ENCODE peak calls at places on chromosomes 2 and 18, in seven cellular contexts. One of them, this sample, is unnamed.

GRCh38 chr18:48913723-48914122 is 37.0 kb downstream of the SMAD7 start:
- DNase-seq in nephron progenitor cell: no peak
- DNase-seq in cardiac fibroblast: no peak
- DNase-seq in choroid plexus epithelial cell: no peak
- DNase-seq in astrocyte of the spinal cord: no peak
- DNase-seq in epithelial cell of esophagus: no peak
- DNase-seq in dorsolateral prefrontal cortex: no peak
- DNase-seq in this sample: no peak

GRCh38 chr18:6785001-6785400 is 55.5 kb downstream of the ARHGAP28 start:
- DNase-seq in nephron progenitor cell: no peak
- DNase-seq in cardiac fibroblast: no peak
- DNase-seq in choroid plexus epithelial cell: peak; percentile 55
- DNase-seq in astrocyte of the spinal cord: peak; percentile 29
- DNase-seq in epithelial cell of esophagus: no peak
- DNase-seq in dorsolateral prefrontal cortex: no peak
- DNase-seq in this sample: no peak

GRCh38 chr18:3935316-3935715 is 485.3 kb downstream of the TGIF1 start:
- DNase-seq in nephron progenitor cell: no peak
- DNase-seq in cardiac fibroblast: peak; percentile 5
- DNase-seq in choroid plexus epithelial cell: no peak
- DNase-seq in astrocyte of the spinal cord: no peak
- DNase-seq in epithelial cell of esophagus: no peak
- DNase-seq in dorsolateral prefrontal cortex: no peak
- DNase-seq in this sample: no peak

GRCh38 chr18:475202-475624 is 25.3 kb downstream of the COLEC12 start:
- DNase-seq in nephron progenitor cell: peak; percentile 27
- DNase-seq in cardiac fibroblast: peak; percentile 64
- DNase-seq in choroid plexus epithelial cell: peak; percentile 63
- DNase-seq in astrocyte of the spinal cord: peak; percentile 76
- DNase-seq in epithelial cell of esophagus: no peak
- DNase-seq in dorsolateral prefrontal cortex: no peak
- DNase-seq in this sample: no peak

GRCh38 chr18:52766002-52766540 is 426.1 kb downstream of the DCC start:
- DNase-seq in nephron progenitor cell: no peak
- DNase-seq in cardiac fibroblast: no peak
- DNase-seq in choroid plexus epithelial cell: no peak
- DNase-seq in astrocyte of the spinal cord: no peak
- DNase-seq in epithelial cell of esophagus: no peak
- DNase-seq in dorsolateral prefrontal cortex: peak; percentile 5
- DNase-seq in this sample: no peak

GRCh38 chr18:71450258-71450657 is 1093.9 kb downstream of the CBLN2 start:
- DNase-seq in nephron progenitor cell: no peak
- DNase-seq in cardiac fibroblast: no peak
- DNase-seq in choroid plexus epithelial cell: no peak
- DNase-seq in astrocyte of the spinal cord: no peak
- DNase-seq in epithelial cell of esophagus: no peak
- DNase-seq in dorsolateral prefrontal cortex: no peak
- DNase-seq in this sample: no peak

GRCh38 chr18:47549141-47549540 is 297.7 kb upstream of the SKOR2 start:
- DNase-seq in nephron progenitor cell: no peak
- DNase-seq in cardiac fibroblast: no peak
- DNase-seq in choroid plexus epithelial cell: no peak
- DNase-seq in astrocyte of the spinal cord: no peak
- DNase-seq in epithelial cell of esophagus: no peak
- DNase-seq in dorsolateral prefrontal cortex: no peak
- DNase-seq in this sample: no peak

GRCh38 chr2:72142743-72143440 is 4.8 kb downstream of the CYP26B1 start:
- DNase-seq in nephron progenitor cell: peak; percentile 76
- DNase-seq in cardiac fibroblast: no peak
- DNase-seq in choroid plexus epithelial cell: peak; percentile 45
- DNase-seq in astrocyte of the spinal cord: no peak
- DNase-seq in epithelial cell of esophagus: no peak
- DNase-seq in dorsolateral prefrontal cortex: peak; percentile 67
- DNase-seq in this sample: no peak

GRCh38 chr2:84830095-84830494 is 50.8 kb downstream of the TRABD2A start:
- DNase-seq in nephron progenitor cell: peak; percentile 11
- DNase-seq in cardiac fibroblast: no peak
- DNase-seq in choroid plexus epithelial cell: peak; percentile 54
- DNase-seq in astrocyte of the spinal cord: no peak
- DNase-seq in epithelial cell of esophagus: peak; percentile 17
- DNase-seq in dorsolateral prefrontal cortex: no peak
- DNase-seq in this sample: no peak

GRCh38 chr2:141942006-141942789 is 188.6 kb downstream of the LRP1B start:
- DNase-seq in nephron progenitor cell: no peak
- DNase-seq in cardiac fibroblast: no peak
- DNase-seq in choroid plexus epithelial cell: no peak
- DNase-seq in astrocyte of the spinal cord: no peak
- DNase-seq in epithelial cell of esophagus: no peak
- DNase-seq in dorsolateral prefrontal cortex: no peak
- DNase-seq in this sample: no peak

GRCh38 chr2:152421521-152422367 is 86.8 kb downstream of the FMNL2 start:
- DNase-seq in nephron progenitor cell: no peak
- DNase-seq in cardiac fibroblast: peak; percentile 99
- DNase-seq in choroid plexus epithelial cell: peak; percentile 98
- DNase-seq in astrocyte of the spinal cord: peak; percentile 98
- DNase-seq in epithelial cell of esophagus: peak; percentile 98
- DNase-seq in dorsolateral prefrontal cortex: no peak
- DNase-seq in this sample: no peak

GRCh38 chr18:65735166-65735565 is 15.6 kb upstream of the CDH7 start:
- DNase-seq in nephron progenitor cell: no peak
- DNase-seq in cardiac fibroblast: no peak
- DNase-seq in choroid plexus epithelial cell: no peak
- DNase-seq in astrocyte of the spinal cord: no peak
- DNase-seq in epithelial cell of esophagus: no peak
- DNase-seq in dorsolateral prefrontal cortex: no peak
- DNase-seq in this sample: no peak

GRCh38 chr2:53230691-53231090 is 536.9 kb upstream of the CHAC2 start:
- DNase-seq in nephron progenitor cell: no peak
- DNase-seq in cardiac fibroblast: no peak
- DNase-seq in choroid plexus epithelial cell: no peak
- DNase-seq in astrocyte of the spinal cord: no peak
- DNase-seq in epithelial cell of esophagus: peak; percentile 16
- DNase-seq in dorsolateral prefrontal cortex: no peak
- DNase-seq in this sample: no peak

DNA sequence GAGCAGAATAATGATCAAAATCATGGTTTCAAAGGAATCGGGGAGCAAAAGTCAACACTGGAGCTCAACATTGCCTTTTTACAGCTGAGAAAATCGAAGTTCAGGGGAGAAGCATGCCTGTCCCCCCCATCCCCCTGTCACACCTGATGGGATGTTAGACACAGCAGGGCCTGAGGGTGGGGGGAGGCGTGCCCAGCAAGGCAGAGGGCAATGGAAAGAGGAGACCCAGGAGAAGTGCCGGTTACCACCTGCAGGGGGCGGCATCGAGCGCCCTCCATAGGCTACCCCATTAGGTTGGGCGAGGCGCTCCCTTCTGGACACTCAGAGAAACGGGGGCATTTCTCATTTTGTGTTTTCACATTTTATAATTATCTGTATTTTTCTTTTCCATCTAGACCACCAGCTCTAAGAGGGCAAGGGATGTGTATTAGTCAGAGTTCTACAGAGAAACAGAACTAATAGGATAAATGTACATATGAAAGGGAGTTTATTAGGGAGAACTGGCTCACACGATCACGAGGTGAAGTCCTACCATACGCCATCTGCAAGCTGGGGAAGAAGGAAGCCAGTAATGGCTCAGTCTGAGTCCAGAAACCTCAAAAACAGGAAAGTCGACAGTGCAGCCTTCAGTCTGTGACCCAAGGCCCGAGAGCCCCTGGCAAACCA is 271.3 kb downstream of the LRATD1 start:
- DNase-seq in nephron progenitor cell: peak; percentile 60
- DNase-seq in cardiac fibroblast: peak; percentile 1
- DNase-seq in choroid plexus epithelial cell: no peak
- DNase-seq in astrocyte of the spinal cord: no peak
- DNase-seq in epithelial cell of esophagus: peak; percentile 18
- DNase-seq in dorsolateral prefrontal cortex: no peak
- DNase-seq in this sample: peak; percentile 78
- TF ChIP-seq CTCF in nephron progenitor cell: peak; percentile 70
- TF ChIP-seq CTCF in cardiac fibroblast: peak; percentile 34
- TF ChIP-seq CTCF in choroid plexus epithelial cell: peak; percentile 22
- TF ChIP-seq CTCF in astrocyte of the spinal cord: peak; percentile 39
- TF ChIP-seq CTCF in epithelial cell of esophagus: peak; percentile 54
- TF ChIP-seq CTCF in dorsolateral prefrontal cortex: peak; percentile 55
- TF ChIP-seq CTCF in this sample: peak; percentile 99

DNA sequence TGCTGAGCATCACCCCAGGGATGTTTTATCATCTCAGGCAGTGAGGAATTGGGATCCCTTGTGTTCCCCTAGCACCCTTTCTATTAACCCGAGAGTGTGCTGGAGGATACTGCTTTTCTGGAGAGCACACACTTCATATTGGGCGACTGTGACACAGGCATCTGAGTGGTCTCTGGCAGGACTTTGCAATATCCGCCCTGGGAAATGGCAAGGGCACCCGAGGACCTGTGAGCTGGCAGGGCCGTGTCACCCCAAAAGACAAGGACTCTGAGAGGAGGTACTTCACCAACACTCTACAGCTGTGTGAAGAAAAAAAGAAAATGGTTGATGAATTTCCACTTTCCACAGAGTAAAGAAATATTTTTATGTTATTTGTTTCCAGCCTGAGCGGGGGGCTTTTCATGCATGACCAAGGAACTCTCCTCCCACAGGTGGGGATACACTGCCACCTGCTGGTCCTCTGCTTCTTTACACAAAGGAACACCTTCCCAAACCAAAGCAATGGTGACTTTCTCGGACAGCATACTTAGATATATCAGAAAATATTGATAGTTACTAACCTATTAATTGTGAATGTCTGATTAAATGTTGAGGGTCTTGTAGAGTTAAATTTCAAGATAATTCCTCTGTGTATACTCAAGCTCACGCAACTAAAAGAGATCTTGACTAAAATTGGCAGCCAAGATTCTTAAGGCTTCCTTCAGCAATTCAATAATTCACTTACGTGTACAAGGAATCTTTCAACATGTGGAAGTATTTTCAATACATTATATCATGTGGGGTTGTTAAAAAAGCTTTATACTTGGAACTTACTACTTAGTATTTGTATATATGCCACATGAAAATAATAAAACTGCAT is 45.9 kb upstream of the REG3G start:
- DNase-seq in nephron progenitor cell: peak; percentile 89
- DNase-seq in cardiac fibroblast: peak; percentile 14
- DNase-seq in choroid plexus epithelial cell: peak; percentile 22
- DNase-seq in astrocyte of the spinal cord: peak; percentile 9
- DNase-seq in epithelial cell of esophagus: peak; percentile 18
- DNase-seq in dorsolateral prefrontal cortex: peak; percentile 33
- DNase-seq in this sample: peak; percentile 38
- TF ChIP-seq CTCF in nephron progenitor cell: peak; percentile 95
- TF ChIP-seq CTCF in cardiac fibroblast: peak; percentile 56
- TF ChIP-seq CTCF in choroid plexus epithelial cell: peak; percentile 68
- TF ChIP-seq CTCF in astrocyte of the spinal cord: peak; percentile 56
- TF ChIP-seq CTCF in epithelial cell of esophagus: peak; percentile 73
- TF ChIP-seq CTCF in dorsolateral prefrontal cortex: peak; percentile 80
- TF ChIP-seq CTCF in this sample: peak; percentile 79

GRCh38 chr2:173886613-173887012 is 78.6 kb downstream of the SP3 start:
- DNase-seq in nephron progenitor cell: no peak
- DNase-seq in cardiac fibroblast: no peak
- DNase-seq in choroid plexus epithelial cell: no peak
- DNase-seq in astrocyte of the spinal cord: no peak
- DNase-seq in epithelial cell of esophagus: no peak
- DNase-seq in dorsolateral prefrontal cortex: no peak
- DNase-seq in this sample: no peak

GRCh38 chr2:173880561-173880960 is 84.6 kb downstream of the SP3 start:
- DNase-seq in nephron progenitor cell: no peak
- DNase-seq in cardiac fibroblast: no peak
- DNase-seq in choroid plexus epithelial cell: no peak
- DNase-seq in astrocyte of the spinal cord: no peak
- DNase-seq in epithelial cell of esophagus: no peak
- DNase-seq in dorsolateral prefrontal cortex: no peak
- DNase-seq in this sample: no peak

GRCh38 chr2:173881466-173881865 is 83.7 kb downstream of the SP3 start:
- DNase-seq in nephron progenitor cell: no peak
- DNase-seq in cardiac fibroblast: peak; percentile 33
- DNase-seq in choroid plexus epithelial cell: peak; percentile 69
- DNase-seq in astrocyte of the spinal cord: no peak
- DNase-seq in epithelial cell of esophagus: no peak
- DNase-seq in dorsolateral prefrontal cortex: peak; percentile 70
- DNase-seq in this sample: no peak

GRCh38 chr2:173881886-173882285 is 83.3 kb downstream of the SP3 start:
- DNase-seq in nephron progenitor cell: no peak
- DNase-seq in cardiac fibroblast: peak; percentile 37
- DNase-seq in choroid plexus epithelial cell: no peak
- DNase-seq in astrocyte of the spinal cord: no peak
- DNase-seq in epithelial cell of esophagus: peak; percentile 47
- DNase-seq in dorsolateral prefrontal cortex: no peak
- DNase-seq in this sample: no peak

DNA sequence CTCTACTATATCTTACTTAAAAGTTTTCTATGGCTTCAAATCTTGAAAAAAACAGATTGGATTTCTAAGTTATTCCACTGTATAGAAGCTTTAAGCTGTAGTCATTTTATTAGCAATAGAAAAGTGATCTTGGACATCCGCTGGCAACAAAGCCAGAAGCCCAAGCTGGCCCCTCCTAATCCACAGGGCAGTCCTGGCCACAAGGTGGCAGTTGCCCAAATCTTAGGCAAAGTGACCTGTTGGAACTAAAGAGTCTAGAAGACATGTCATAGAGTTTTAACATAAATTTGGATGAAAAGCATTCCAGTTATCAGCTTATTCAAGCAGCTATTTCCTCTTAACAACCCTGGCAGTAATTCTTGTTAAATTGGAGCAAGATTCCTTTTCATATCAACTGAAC is 80.8 kb downstream of the SP3 start:
- DNase-seq in nephron progenitor cell: peak; percentile 24
- DNase-seq in cardiac fibroblast: peak; percentile 66
- DNase-seq in choroid plexus epithelial cell: peak; percentile 56
- DNase-seq in astrocyte of the spinal cord: peak; percentile 46
- DNase-seq in epithelial cell of esophagus: peak; percentile 39
- DNase-seq in dorsolateral prefrontal cortex: peak; percentile 12
- DNase-seq in this sample: no peak
- TF ChIP-seq CTCF in nephron progenitor cell: peak; percentile 50
- TF ChIP-seq CTCF in cardiac fibroblast: peak; percentile 72
- TF ChIP-seq CTCF in choroid plexus epithelial cell: peak; percentile 75
- TF ChIP-seq CTCF in astrocyte of the spinal cord: peak; percentile 65
- TF ChIP-seq CTCF in epithelial cell of esophagus: peak; percentile 44
- TF ChIP-seq CTCF in dorsolateral prefrontal cortex: peak; percentile 42
- TF ChIP-seq CTCF in this sample: peak; percentile 47

DNA sequence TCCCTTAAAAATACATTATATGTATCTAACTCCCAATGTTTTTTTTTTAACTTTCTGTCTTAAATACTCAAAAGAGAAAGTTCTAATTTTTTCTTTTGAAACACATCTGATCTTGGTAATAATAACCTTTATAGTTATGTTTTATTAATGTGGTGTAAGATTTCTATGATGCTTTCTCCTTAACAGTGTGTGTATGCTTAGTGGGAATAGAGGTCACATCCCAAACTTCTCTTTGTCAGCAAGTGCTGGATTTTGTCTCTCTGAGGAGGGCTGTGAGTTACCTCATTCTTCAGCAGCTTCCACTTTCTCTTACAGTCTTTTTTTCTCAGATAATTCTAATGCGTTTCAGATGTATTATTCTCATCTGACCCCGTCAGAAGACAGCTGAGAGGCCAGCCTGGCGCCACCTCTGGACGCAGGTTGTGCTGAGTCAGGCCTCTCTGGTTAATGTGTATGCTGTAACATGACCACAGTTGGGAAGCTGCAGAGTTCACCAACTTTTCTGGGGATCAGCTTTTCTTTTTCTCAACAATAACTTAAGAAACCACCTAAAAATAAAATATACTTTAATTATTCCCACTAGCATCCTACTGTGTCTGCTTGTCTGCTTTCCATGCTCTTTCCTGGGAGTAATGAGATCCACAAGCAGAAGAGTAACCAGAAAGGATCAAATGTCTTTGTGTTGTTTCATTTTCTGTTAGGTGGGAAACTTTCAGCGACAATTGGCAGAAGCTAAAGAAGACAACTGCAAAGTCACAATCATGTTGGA is 79.5 kb downstream of the CCDC150 start:
- DNase-seq in nephron progenitor cell: peak; percentile 47
- DNase-seq in cardiac fibroblast: peak; percentile 60
- DNase-seq in choroid plexus epithelial cell: peak; percentile 91
- DNase-seq in astrocyte of the spinal cord: peak; percentile 85
- DNase-seq in epithelial cell of esophagus: no peak
- DNase-seq in dorsolateral prefrontal cortex: no peak
- DNase-seq in this sample: peak; percentile 11
- TF ChIP-seq CTCF in nephron progenitor cell: peak; percentile 10
- TF ChIP-seq CTCF in cardiac fibroblast: peak; percentile 24
- TF ChIP-seq CTCF in choroid plexus epithelial cell: peak; percentile 46
- TF ChIP-seq CTCF in astrocyte of the spinal cord: peak; percentile 30
- TF ChIP-seq CTCF in epithelial cell of esophagus: no peak
- TF ChIP-seq CTCF in dorsolateral prefrontal cortex: no peak
- TF ChIP-seq CTCF in this sample: no peak